ENCODE peak calls at places on chromosomes 2 and 18, in four cellular contexts. R, L, Q and N are unnamed samples.

GRCh38 chr2:174748948-174749347 is 15.3 kb downstream of the CHRNA1 start:
- DNase-seq in R (peak), L (peak), Q (peak), N (no peak)

GRCh38 chr2:62347563-62348270 is 151.8 kb downstream of the B3GNT2 start:
- DNase-seq in R (no peak), L (no peak), Q (no peak), N (no peak)

GRCh38 chr18:26052497-26052896 is 37.9 kb downstream of the SS18 start:
- DNase-seq in R (no peak), L (no peak), Q (no peak), N (no peak)

GRCh38 chr2:224056889-224057288 is 17.8 kb upstream of the SERPINE2 start:
- DNase-seq in R (no peak), L (no peak), Q (no peak), N (no peak)

GRCh38 chr2:106159867-106160785 is 34.0 kb downstream of the UXS1 start:
- DNase-seq in R (no peak), L (no peak), Q (no peak), N (no peak)

GRCh38 chr2:45616663-45617411 is 5.8 kb upstream of the SRBD1 start:
- DNase-seq in R (no peak), L (no peak), Q (no peak), N (no peak)

GRCh38 chr2:135674453-135674852 is 67.2 kb upstream of the UBXN4 start:
- DNase-seq in R (no peak), L (no peak), Q (no peak), N (no peak)

GRCh38 chr2:233501198-233502076 is 65.1 kb downstream of the USP40 start:
- DNase-seq in R (no peak), L (no peak), Q (no peak), N (no peak)

GRCh38 chr18:69400976-69401474 is 337 bp downstream of the DOK6 start:
- DNase-seq in R (peak), L (peak), Q (no peak), N (no peak)

GRCh38 chr18:55310863-55311262 is 277.1 kb downstream of the TCF4 start:
- DNase-seq in R (no peak), L (no peak), Q (no peak), N (no peak)

GRCh38 chr2:20382965-20383800 is 32.5 kb upstream of the PUM2 start:
- DNase-seq in R (no peak), L (no peak), Q (no peak), N (no peak)

DNA sequence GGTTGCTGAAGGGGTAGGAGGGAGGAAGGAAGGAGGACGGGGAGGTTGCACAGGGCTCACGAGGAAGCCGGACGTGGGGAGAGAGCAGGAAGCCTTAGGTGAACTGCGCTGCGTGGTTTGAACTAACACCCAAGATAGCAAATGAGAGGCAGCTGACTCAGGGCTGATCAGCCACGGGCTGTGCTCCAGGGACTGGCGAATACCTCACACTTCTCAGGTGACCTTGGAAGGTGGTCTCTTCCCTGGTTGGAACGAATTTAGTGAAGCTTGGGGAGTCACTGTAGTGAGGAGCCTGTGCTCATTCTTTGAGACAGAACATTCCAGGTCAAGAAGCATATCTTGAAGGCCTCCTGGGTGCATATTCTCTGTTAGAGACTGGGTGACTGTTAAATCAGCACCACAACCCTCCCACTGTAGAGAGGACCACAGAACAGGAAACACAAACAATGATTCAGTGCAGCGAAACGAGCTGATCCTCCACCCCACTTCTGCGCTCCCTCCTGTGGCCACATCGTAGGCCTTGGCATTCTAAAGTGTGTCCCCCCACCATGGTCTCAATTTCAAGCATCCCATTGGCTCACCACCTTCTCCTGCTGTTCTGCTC is 33.8 kb downstream of the TOGARAM2 start:
- DNase-seq in R (no peak), L (peak), Q (peak), N (no peak)
- TF ChIP-seq CTCF in R (no peak), L (no peak), Q (no peak), N (no peak)

DNA sequence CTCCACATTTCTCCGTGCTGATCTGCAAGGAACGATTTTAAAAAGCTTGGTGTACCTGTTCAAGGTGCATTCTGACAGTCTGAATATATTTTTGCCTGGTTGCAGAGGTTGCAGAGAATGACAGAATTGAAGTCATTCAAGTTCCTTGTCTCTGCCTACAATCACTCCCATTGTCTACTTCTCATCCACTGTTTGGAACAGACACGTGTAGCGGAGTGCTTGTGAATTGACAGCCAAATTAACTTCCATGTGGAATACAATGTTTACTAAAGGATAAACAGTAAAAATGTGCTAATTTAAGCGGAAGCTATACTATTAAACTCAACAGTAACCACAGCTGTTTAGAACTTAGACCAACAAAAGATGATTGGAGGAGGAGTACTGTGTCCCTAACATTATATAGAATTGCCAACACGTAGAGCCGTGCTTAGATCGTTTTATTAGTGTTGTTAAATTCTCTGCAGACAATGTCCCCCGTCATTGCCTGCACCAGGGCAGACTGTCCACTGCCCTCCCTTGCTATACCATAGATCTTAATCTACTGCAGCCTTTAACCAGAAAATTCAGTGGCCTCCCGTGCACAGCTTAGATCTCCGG is 87.3 kb upstream of the ZCCHC2 start:
- DNase-seq in R (peak), L (peak), Q (no peak), N (no peak)
- TF ChIP-seq POLR2AphosphoS5 in R (no peak), L (peak), Q (no peak), N (no peak)

GRCh38 chr18:79567481-79568147 is 112.0 kb upstream of the CTDP1 start:
- DNase-seq in R (no peak), L (no peak), Q (no peak), N (no peak)
- TF ChIP-seq EP300 in R (no peak), L (no peak), Q (no peak), N (no peak)

DNA sequence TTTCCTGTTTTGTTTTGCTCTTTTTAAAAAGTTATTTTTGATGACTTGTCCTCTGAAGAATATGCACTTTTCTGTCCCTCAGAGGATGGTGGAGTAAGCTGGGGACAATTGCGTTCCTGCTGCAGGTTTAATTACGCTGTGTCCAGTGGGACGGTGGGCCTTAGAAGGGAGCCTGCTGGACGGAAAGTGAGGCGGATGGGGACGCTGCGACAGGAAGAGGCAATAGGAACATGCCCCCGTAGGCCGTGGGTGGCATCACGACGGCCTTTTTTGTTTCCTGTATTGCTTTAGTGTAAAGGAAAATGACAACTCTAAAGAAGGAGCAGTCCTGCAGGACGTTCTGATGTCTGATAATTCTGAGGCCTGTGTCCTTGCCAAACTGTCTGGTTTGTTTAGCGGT is 121.6 kb downstream of the NFATC1 start:
- DNase-seq in R (no peak), L (no peak), Q (no peak), N (no peak)
- TF ChIP-seq CTCF in R (no peak), L (no peak), Q (no peak), N (no peak)

GRCh38 chr2:168459256-168459655 is 3.2 kb downstream of the CERS6 start:
- DNase-seq in R (no peak), L (no peak), Q (no peak), N (no peak)

GRCh38 chr2:168454737-168455691 is 1.1 kb upstream of the CERS6 start:
- DNase-seq in R (no peak), L (no peak), Q (no peak), N (no peak)

GRCh38 chr2:168455692-168456525 is at the start of gene CERS6:
- DNase-seq in R (peak), L (peak), Q (peak), N (peak)

GRCh38 chr2:168457177-168457905 is 1.3 kb downstream of the CERS6 start:
- DNase-seq in R (no peak), L (no peak), Q (no peak), N (no peak)

DNA sequence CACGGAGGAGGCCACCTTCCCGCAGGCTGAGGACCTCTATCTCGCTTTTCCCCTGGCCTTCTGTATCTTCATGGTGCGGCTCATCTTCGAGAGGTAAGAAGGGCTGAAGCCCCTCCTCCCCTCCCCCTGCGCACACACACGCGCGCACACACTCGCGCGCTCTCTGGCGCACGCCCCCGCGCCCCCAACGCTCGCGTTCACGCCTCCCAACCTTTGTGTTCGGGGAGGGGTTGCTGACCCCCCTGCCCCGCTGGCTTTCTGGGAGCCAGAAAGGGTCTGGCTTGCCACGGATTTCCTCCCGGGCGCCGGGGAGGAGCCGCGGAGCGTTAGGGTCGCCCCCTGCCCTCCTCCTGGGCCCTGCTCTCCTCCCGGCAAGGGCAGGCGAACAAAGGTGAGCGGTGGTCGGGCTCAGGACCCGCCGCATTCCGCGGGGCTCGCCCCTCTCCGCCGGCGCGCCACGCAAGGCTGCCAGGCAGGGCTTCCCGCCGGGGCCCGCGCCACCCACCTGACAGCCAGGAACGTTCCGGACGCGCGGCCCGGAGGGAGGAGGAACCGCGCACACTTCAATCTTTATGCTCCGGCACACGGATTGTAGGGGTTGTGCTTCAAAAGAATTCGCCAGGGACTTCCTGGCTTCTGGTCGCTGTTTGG is 579 bp downstream of the CERS6 start:
- DNase-seq in R (peak), L (peak), Q (peak), N (no peak)
- TF ChIP-seq POLR2AphosphoS5 in R (no peak), L (no peak), Q (no peak), N (no peak)

DNA sequence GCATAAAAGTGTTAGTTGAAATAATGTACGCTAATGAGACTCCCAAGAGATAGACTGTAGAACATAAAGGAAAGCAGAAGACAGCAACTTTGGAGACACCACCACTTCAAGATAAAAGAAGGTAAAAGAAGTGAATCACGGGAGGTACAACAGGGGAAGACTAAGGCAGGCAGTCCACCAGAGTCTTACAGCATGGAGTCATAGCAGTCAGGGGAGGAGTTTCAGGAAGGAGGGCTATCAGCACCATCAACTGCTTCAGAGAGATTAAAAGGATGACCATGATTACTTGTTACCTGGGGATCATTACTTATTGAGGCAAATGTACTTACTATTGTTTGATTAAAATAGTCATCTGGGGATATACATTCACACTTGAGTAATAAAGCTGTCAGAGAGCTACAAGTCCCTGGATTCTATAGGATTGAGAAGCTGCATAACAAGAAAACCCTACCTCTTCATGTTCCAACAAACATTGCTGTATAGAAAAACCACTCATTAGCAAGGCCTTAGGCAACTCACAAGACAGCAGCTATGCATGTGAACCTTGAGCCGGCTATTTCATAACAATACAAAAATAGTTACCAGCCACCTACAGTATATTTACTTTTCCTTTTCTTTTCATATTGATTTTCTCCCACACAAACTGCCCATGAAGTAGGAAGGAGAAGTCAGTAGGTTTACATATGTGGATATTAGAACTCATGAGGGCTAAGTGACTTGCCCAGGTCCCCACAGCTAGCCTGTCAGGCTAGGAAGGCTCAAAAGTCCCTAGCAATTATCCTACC is 101.7 kb downstream of the PDE11A start:
- DNase-seq in R (no peak), L (no peak), Q (no peak), N (no peak)
- TF ChIP-seq EP300 in R (no peak), L (no peak), Q (no peak), N (no peak)

DNA sequence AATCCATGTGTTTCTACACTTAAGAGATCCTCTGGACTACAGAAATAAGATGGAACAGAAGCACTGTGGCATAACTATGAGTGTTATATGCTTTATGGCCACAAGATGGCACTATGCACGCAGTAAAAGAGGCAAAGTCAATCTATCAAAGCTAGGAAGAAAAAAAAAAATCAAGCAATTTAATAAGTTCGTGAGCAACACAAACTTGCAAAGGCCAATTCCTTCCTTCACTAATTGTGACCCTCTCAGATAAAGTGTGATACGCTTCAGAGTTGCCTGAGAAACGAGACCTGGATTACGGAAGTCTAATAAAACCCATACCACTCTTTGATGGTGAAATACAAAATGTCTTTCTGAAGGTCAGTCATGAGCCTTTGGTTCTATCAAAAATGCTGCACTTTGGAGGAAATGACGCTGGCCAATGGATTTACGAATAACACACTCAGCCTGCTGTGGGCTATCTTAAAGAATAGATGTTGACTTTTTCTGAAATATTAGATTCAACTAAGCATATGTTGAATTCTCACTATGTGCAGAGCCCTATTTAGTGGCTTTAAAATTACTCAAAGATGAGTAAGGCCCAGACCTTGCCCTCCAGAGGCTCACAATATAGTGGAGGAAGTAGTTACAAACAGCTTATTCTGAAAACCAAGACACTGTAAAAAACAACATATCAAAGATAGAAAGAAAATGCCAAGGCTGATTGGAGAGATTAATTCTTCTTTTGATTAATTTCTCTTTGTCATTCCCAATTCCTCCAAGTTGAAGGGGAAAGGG is 35.5 kb upstream of the TTR start:
- DNase-seq in R (peak), L (peak), Q (no peak), N (no peak)
- TF ChIP-seq CTCF in R (peak), L (peak), Q (peak), N (peak)

GRCh38 chr18:61334491-61334850 is 1.2 kb downstream of the CDH20 start:
- DNase-seq in R (no peak), L (no peak), Q (no peak), N (no peak)
- TF ChIP-seq POLR2AphosphoS5 in R (no peak), L (no peak), Q (no peak), N (no peak)